ENCODE peak calls at places on chromosome 14, in four cellular contexts. O is fibroblast of lung, V is prostate gland, B is thoracic aorta. F is an unnamed sample.

GRCh38 chr14:101025131-101025530 is 121.6 kb upstream of the RTL1 start:
- DNase-seq in O (no peak), V (no peak), B (no peak), F (no peak)

GRCh38 chr14:89406941-89407340 is 10.1 kb downstream of the FOXN3 start:
- DNase-seq in O (no peak), V (no peak), B (no peak), F (no peak)

GRCh38 chr14:98175881-98176280 is 1096.1 kb downstream of the BCL11B start:
- DNase-seq in O (no peak), V (no peak), B (no peak), F (no peak)

GRCh38 chr14:32345311-32345771 is 16.2 kb downstream of the AKAP6 start:
- DNase-seq in O (peak; percentile 53), V (no peak), B (no peak), F (no peak)

GRCh38 chr14:101017806-101018560 is 114.5 kb upstream of the RTL1 start:
- DNase-seq in O (no peak), V (no peak), B (no peak), F (no peak)

GRCh38 chr14:58280954-58281787 is 17.2 kb upstream of the ARID4A start:
- DNase-seq in O (peak; percentile 94), V (peak; percentile 15), B (no peak), F (peak; percentile 48)

GRCh38 chr14:66140213-66140918 is 345.8 kb upstream of the CCDC196 start:
- DNase-seq in O (no peak), V (no peak), B (no peak), F (no peak)

GRCh38 chr14:59632381-59632780 is 55.8 kb upstream of the CCDC175 start:
- DNase-seq in O (peak; percentile 7), V (peak; percentile 16), B (no peak), F (no peak)

GRCh38 chr14:95236221-95236620 is 78.9 kb upstream of the DICER1 start:
- DNase-seq in O (no peak), V (no peak), B (no peak), F (no peak)

GRCh38 chr14:92578511-92578910 is 64.9 kb downstream of the RIN3 start:
- DNase-seq in O (peak; percentile 72), V (no peak), B (peak; percentile 34), F (no peak)

GRCh38 chr14:105197274-105197673 is 16.2 kb upstream of the NUDT14 start:
- DNase-seq in O (peak; percentile 25), V (no peak), B (no peak), F (no peak)

GRCh38 chr14:87217023-87217422 is 776.0 kb downstream of the GALC start:
- DNase-seq in O (no peak), V (no peak), B (no peak), F (no peak)

GRCh38 chr14:68571928-68572525 is 220.8 kb downstream of the ZFP36L1 start:
- DNase-seq in O (no peak), V (no peak), B (no peak), F (no peak)

GRCh38 chr14:68099348-68100045 is 279.9 kb downstream of the RAD51B start:
- DNase-seq in O (peak; percentile 81), V (peak; percentile 55), B (no peak), F (no peak)

GRCh38 chr14:52926994-52927393 is 23.9 kb downstream of the FERMT2 start:
- DNase-seq in O (peak; percentile 56), V (no peak), B (no peak), F (no peak)

DNA sequence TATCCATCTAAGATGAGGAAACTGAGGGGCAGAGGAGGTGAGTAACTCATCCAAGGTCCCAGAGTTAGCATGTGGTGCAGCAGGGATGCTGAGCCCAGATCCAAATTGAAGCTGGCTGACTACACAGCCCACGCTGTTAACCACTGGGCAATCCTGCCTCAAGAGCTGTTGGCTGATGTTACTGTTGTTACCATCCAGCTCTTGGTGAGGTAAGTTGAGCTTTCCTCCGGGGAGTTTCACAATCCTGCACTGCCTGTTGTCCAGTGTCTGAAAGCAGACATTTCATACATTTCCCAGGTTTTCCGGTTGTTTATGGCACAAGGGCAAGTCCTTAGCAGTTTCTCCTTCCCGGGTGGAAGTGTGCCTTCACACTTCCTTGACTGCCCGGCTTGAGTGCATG is 14.5 kb downstream of the CYP46A1 start:
- DNase-seq in O (no peak), V (no peak), B (no peak), F (no peak)
- TF ChIP-seq CTCF in O (no peak), V (no peak), B (no peak), F (no peak)

GRCh38 chr14:35341454-35342159 is 49.4 kb downstream of the PSMA6 start:
- DNase-seq in O (peak; percentile 84), V (peak; percentile 99), B (peak; percentile 93), F (peak; percentile 97)
- H3K4me1 ChIP-seq in O (peaks cover 25% of the 10 kb centered on the region), V (peaks cover 17% of the 10 kb centered on the region), B (peaks cover 23% of the 10 kb centered on the region), F (peaks cover 63% of the 10 kb centered on the region)

DNA sequence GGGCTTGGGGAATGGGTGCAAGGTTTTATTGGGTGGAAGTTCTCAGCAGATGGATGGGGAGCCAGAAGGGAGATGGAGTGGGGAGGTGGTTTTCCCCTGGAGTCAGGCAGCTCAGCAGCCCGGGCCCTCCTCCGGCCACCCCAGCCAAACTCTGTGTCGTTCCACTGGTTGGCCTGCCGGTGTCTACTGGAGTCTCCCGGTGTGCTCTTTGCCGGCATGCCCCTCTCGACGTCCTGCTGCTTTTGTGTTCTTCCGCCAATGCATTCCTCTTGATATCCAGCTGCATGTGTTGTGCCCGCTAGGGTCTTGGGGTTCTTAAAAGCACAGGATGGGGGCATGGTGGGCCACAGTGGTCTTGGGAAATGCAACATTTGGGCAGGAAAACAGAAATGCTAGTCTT is 72.8 kb downstream of the SEC23A start:
- DNase-seq in O (no peak), V (no peak), B (no peak), F (no peak)
- H3K36me3 ChIP-seq in O (peaks cover 8% of the 10 kb centered on the region), V (no peaks in the 10 kb centered on the region), B (peaks cover 18% of the 10 kb centered on the region), F (no peaks in the 10 kb centered on the region)

GRCh38 chr14:54398028-54398368 is 1.2 kb downstream of the CDKN3 start:
- DNase-seq in O (no peak), V (no peak), B (no peak), F (no peak)

GRCh38 chr14:54395716-54396115 is 1.1 kb upstream of the CDKN3 start:
- DNase-seq in O (no peak), V (no peak), B (no peak), F (no peak)

GRCh38 chr14:54396183-54396492 is 669 bp upstream of the CDKN3 start:
- DNase-seq in O (no peak), V (no peak), B (no peak), F (no peak)

GRCh38 chr14:54395284-54395683 is 1.5 kb upstream of the CDKN3 start:
- DNase-seq in O (no peak), V (no peak), B (no peak), F (no peak)

DNA sequence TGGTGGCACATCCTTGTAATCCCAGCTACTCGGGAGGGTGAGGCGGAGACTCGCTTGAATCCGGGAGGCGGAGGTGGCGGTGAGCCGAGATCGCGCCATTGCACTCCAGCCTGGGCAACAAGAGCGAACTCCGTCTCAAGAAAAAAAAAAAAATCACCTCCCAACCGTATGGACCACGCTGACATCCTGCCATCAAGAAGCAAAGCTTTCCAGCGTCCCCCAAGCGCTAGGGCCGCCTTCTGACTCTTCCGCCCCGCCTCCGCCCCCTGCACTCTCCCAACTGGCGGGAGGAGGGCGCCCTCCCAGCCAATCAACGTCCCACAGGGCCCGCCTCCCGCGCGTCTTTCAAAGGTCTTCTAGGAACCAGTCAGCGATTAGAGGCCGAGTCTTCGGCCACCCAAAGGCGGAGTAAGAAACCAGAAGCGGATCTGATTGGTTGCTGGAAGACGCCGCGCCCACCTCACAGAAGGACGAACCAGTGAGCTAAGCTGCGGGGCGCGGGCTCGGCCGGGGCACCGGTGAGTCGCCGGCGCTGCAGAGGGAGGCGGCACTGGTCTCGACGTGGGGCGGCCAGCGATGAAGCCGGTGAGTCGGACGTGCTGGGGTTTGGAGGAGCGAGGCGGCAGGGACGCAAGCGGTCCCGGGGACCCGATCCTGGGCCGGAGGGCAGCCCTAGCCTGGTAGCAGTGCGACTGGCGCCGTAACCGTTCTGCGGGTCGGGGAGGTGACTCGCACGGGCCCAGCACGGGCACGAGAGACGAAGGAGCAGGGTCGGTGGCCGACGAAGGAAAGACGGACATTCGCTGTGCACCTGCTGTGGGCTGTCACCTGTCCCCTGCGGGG is at the start of gene CDKN3:
- DNase-seq in O (peak; percentile 99), V (peak; percentile 98), B (peak; percentile 97), F (peak; percentile 99)
- TF ChIP-seq CTCF in O (peak; percentile 19), V (peak; percentile 78), B (peak; percentile 32), F (peak; percentile 74)

DNA sequence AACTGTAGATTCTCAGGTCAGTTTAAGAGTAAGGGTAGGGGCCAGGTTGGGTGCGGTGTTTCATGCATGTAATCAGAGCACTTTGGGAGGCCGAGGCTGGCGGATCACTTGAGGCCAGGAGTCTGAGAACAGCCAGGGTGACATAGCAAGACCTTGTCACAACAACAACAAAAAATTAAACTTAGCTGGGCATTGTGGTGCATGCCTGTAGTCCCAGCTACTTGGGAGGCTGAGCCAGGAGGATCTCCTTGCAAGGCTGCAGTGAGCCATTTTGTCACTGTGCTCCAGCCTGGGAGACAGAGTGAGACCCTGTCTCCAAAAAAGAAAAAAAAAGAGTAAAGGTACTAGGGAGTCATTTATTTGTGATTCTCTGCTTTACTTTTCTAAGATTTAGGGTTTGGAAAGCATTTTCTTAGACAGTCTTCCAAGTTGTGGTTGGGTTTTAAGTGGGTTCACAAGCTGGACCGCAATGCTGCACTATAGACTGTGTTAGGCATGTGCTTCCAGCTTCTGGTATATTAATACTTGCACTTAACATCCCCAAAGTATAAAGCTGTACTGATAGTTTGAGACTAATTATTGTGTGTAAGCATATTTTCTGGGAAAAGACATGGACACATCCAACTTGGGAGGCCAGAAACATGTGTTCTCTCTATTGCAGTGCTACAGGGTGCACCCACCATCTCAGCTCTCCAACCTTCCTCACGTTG is 49.1 kb upstream of the HECTD1 start:
- DNase-seq in O (no peak), V (no peak), B (no peak), F (no peak)
- H3K4me1 ChIP-seq in O (peaks cover 6% of the 10 kb centered on the region), V (no peaks in the 10 kb centered on the region), B (no peaks in the 10 kb centered on the region), F (peaks cover 3% of the 10 kb centered on the region)

GRCh38 chr14:75046899-75047298 is 4.4 kb downstream of the MLH3 start:
- DNase-seq in O (no peak), V (no peak), B (no peak), F (no peak)
- H3K36me3 ChIP-seq in O (no peaks in the 10 kb centered on the region), V (no peaks in the 10 kb centered on the region), B (peaks cover 1% of the 10 kb centered on the region), F (no peaks in the 10 kb centered on the region)

GRCh38 chr14:29804481-29804880 is 123.2 kb downstream of the PRKD1 start:
- DNase-seq in O (no peak), V (no peak), B (no peak), F (no peak)

GRCh38 chr14:29803045-29803444 is 124.6 kb downstream of the PRKD1 start:
- DNase-seq in O (no peak), V (no peak), B (no peak), F (no peak)

GRCh38 chr14:29799718-29800117 is 127.9 kb downstream of the PRKD1 start:
- DNase-seq in O (no peak), V (no peak), B (no peak), F (no peak)

GRCh38 chr14:29800961-29801360 is 126.7 kb downstream of the PRKD1 start:
- DNase-seq in O (no peak), V (no peak), B (no peak), F (no peak)

DNA sequence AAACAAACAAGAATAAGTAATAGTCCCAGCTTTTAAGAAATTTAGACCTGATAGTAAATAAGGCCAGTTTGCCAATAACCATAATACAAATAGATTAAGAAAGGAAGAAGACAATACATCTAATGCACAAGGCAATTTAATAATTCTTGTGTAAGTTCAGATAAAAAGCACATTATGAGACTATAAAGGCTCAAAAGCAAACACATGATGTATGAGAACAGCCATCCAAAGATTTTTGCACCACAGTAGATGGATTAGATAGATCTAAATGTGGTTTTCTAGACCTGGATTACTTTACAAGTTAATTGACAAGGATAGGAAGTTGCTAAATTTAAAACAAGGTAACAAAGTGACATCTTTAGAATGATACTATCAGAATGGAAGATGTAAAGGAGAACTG is 125.4 kb downstream of the PRKD1 start:
- DNase-seq in O (no peak), V (no peak), B (no peak), F (no peak)
- TF ChIP-seq CTCF in O (no peak), V (no peak), B (no peak), F (no peak)